ENCODE peak calls at places on chromosomes 4 and X, in six cellular contexts. D is colonic mucosa; N is activated T-cell treated with anti-CD3 and anti-CD28 coated beads, Interleukin-2, amount 50 U/mL, for 1 hour; E is activated CD4-positive, CD25-positive, alpha-beta regulatory T cell; A is tibial nerve; O is T-helper 2 cell. S is an unnamed sample.

GRCh38 chr4:39476181-39476873 is 17.5 kb downstream of the LIAS start:
- DNase-seq in D (no peak), N (no peak), E (no peak), A (no peak), O (no peak), S (no peak)

GRCh38 chr4:159010563-159011260 is 92.2 kb upstream of the RAPGEF2 start:
- DNase-seq in D (peak), N (no peak), E (no peak), A (peak), O (no peak), S (peak)

GRCh38 chrX:19063030-19063429 is 59.2 kb downstream of the ADGRG2 start:
- DNase-seq in D (no peak), N (no peak), E (no peak), A (no peak), O (no peak), S (no peak)

GRCh38 chrX:148457279-148457678 is 43.1 kb upstream of the AFF2 start:
- DNase-seq in D (no peak), N (no peak), E (no peak), A (no peak), O (no peak), S (no peak)

GRCh38 chr4:91064157-91064853 is 937.1 kb downstream of the CCSER1 start:
- DNase-seq in D (no peak), N (no peak), E (no peak), A (no peak), O (no peak), S (peak)

GRCh38 chrX:48003367-48003757 is 427 bp downstream of the ZNF182 start:
- DNase-seq in D (peak), N (peak), E (no peak), A (no peak), O (no peak), S (no peak)

GRCh38 chr4:123526511-123526910 is 129.9 kb downstream of the SPRY1 start:
- DNase-seq in D (no peak), N (no peak), E (no peak), A (no peak), O (no peak), S (no peak)

GRCh38 chr4:23889814-23890269 is at the start of gene PPARGC1A:
- DNase-seq in D (peak), N (no peak), E (no peak), A (peak), O (no peak), S (peak)

GRCh38 chr4:7398104-7398423 is 36.7 kb downstream of the PSAPL1 start:
- DNase-seq in D (no peak), N (no peak), E (no peak), A (no peak), O (no peak), S (peak)

GRCh38 chr4:80767944-80768343 is 262.6 kb upstream of the BMP3 start:
- DNase-seq in D (no peak), N (no peak), E (no peak), A (no peak), O (no peak), S (no peak)

GRCh38 chrX:140510895-140511295 is 6.0 kb upstream of the SOX3 start:
- DNase-seq in D (no peak), N (no peak), E (no peak), A (no peak), O (no peak), S (no peak)

GRCh38 chr4:149752729-149753128 is 62.9 kb downstream of the IQCM start:
- DNase-seq in D (no peak), N (no peak), E (no peak), A (no peak), O (no peak), S (no peak)

GRCh38 chr4:150056569-150056968 is 21.7 kb upstream of the DCLK2 start:
- DNase-seq in D (no peak), N (no peak), E (no peak), A (no peak), O (no peak), S (no peak)

GRCh38 chr4:124206779-124207605 is 505.5 kb downstream of the ANKRD50 start:
- DNase-seq in D (no peak), N (no peak), E (no peak), A (no peak), O (no peak), S (no peak)

GRCh38 chrX:68807818-68808217 is 21.0 kb upstream of the EFNB1 start:
- DNase-seq in D (no peak), N (no peak), E (no peak), A (no peak), O (no peak), S (no peak)

GRCh38 chrX:72060196-72060974 is 71.3 kb downstream of the RTL5 start:
- DNase-seq in D (no peak), N (no peak), E (no peak), A (no peak), O (no peak), S (peak)

GRCh38 chrX:110004210-110004609 is 1.3 kb downstream of the TMEM164 start:
- DNase-seq in D (peak), N (no peak), E (no peak), A (no peak), O (no peak), S (no peak)

GRCh38 chr4:100641326-100641725 is 123.5 kb upstream of the EMCN start:
- DNase-seq in D (no peak), N (no peak), E (no peak), A (no peak), O (no peak), S (no peak)

GRCh38 chr4:88610771-88611170 is 18.5 kb downstream of the HERC3 start:
- DNase-seq in D (no peak), N (no peak), E (no peak), A (no peak), O (no peak), S (no peak)

GRCh38 chrX:129478516-129478915 is 44.8 kb downstream of the SMARCA1 start:
- DNase-seq in D (no peak), N (no peak), E (no peak), A (no peak), O (no peak), S (no peak)

GRCh38 chrX:46444011-46444410 is 101.2 kb downstream of the ZNF674 start:
- DNase-seq in D (no peak), N (no peak), E (no peak), A (no peak), O (no peak), S (no peak)

GRCh38 chr4:98706200-98706813 is 47.9 kb upstream of the TSPAN5 start:
- DNase-seq in D (no peak), N (no peak), E (no peak), A (no peak), O (no peak), S (no peak)

GRCh38 chr4:98864560-98864959 is 64.4 kb downstream of the EIF4E start:
- DNase-seq in D (peak), N (no peak), E (no peak), A (no peak), O (peak), S (no peak)

GRCh38 chrX:116726806-116727205 is 264.0 kb upstream of the CT83 start:
- DNase-seq in D (no peak), N (no peak), E (no peak), A (no peak), O (no peak), S (no peak)

GRCh38 chrX:101265869-101266428 is 25.2 kb downstream of the TAF7L start:
- DNase-seq in D (no peak), N (no peak), E (no peak), A (no peak), O (no peak), S (no peak)